ENCODE peak calls at places on chromosomes 13 and 19, in ten cellular contexts. One of them, this sample, is unnamed.

GRCh38 chr13:50412046-50412617 is 396.9 kb downstream of the KCNRG start:
- DNase-seq in activated T-cell treated with anti-CD3 and anti-CD28 coated beads, Interleukin-2, amount 50 U/mL, for 72 hours: no peak
- DNase-seq in natural killer cell treated with Interleukin-12 subunit alpha and Interleukin-12 subunit beta and Interleukin-15 and Interleukin-18, amount 100 ng/mL, for 72 hours: no peak
- DNase-seq in NCI-H1105 treated with DMSO at 0.1 percent for 48 hours: no peak
- DNase-seq in EL: peak
- DNase-seq in stimulated activated CD8-positive, alpha-beta memory T cell treated with anti-CD3 and anti-CD28 coated beads, Interleukin-4, amount 100 ng/mL, for 24 hours: no peak
- DNase-seq in immature natural killer cell: no peak
- DNase-seq in CD4-positive, alpha-beta T cell: no peak
- DNase-seq in activated naive CD8-positive, alpha-beta T cell treated with anti-CD3 and anti-CD28 coated beads, Interleukin-2, amount 50 U/mL, for 24 hours: no peak
- DNase-seq in NCI-H1436: no peak
- DNase-seq in this sample: no peak

GRCh38 chr13:20090349-20090748 is 70.5 kb downstream of the GJA3 start:
- DNase-seq in NCI-H1436: no peak
- DNase-seq in stimulated activated CD8-positive, alpha-beta memory T cell treated with anti-CD3 and anti-CD28 coated beads, Interleukin-4, amount 100 ng/mL, for 24 hours: no peak
- DNase-seq in natural killer cell treated with Interleukin-12 subunit alpha and Interleukin-12 subunit beta and Interleukin-15 and Interleukin-18, amount 100 ng/mL, for 72 hours: no peak
- DNase-seq in CD4-positive, alpha-beta T cell: no peak
- DNase-seq in NCI-H1105 treated with DMSO at 0.1 percent for 48 hours: no peak
- DNase-seq in immature natural killer cell: no peak
- DNase-seq in EL: no peak
- DNase-seq in activated naive CD8-positive, alpha-beta T cell treated with anti-CD3 and anti-CD28 coated beads, Interleukin-2, amount 50 U/mL, for 24 hours: no peak
- DNase-seq in activated T-cell treated with anti-CD3 and anti-CD28 coated beads, Interleukin-2, amount 50 U/mL, for 72 hours: no peak
- DNase-seq in this sample: no peak

GRCh38 chr13:48489003-48489402 is 43.9 kb downstream of the RCBTB2 start:
- DNase-seq in stimulated activated CD8-positive, alpha-beta memory T cell treated with anti-CD3 and anti-CD28 coated beads, Interleukin-4, amount 100 ng/mL, for 24 hours: no peak
- DNase-seq in NCI-H1105 treated with DMSO at 0.1 percent for 48 hours: no peak
- DNase-seq in CD4-positive, alpha-beta T cell: no peak
- DNase-seq in NCI-H1436: no peak
- DNase-seq in EL: no peak
- DNase-seq in natural killer cell treated with Interleukin-12 subunit alpha and Interleukin-12 subunit beta and Interleukin-15 and Interleukin-18, amount 100 ng/mL, for 72 hours: no peak
- DNase-seq in immature natural killer cell: no peak
- DNase-seq in activated naive CD8-positive, alpha-beta T cell treated with anti-CD3 and anti-CD28 coated beads, Interleukin-2, amount 50 U/mL, for 24 hours: no peak
- DNase-seq in activated T-cell treated with anti-CD3 and anti-CD28 coated beads, Interleukin-2, amount 50 U/mL, for 72 hours: no peak
- DNase-seq in this sample: no peak

GRCh38 chr19:53365899-53366493 is 491 bp downstream of the ZNF525 start:
- DNase-seq in natural killer cell treated with Interleukin-12 subunit alpha and Interleukin-12 subunit beta and Interleukin-15 and Interleukin-18, amount 100 ng/mL, for 72 hours: no peak
- DNase-seq in NCI-H1105 treated with DMSO at 0.1 percent for 48 hours: peak
- DNase-seq in EL: no peak
- DNase-seq in activated T-cell treated with anti-CD3 and anti-CD28 coated beads, Interleukin-2, amount 50 U/mL, for 72 hours: peak
- DNase-seq in immature natural killer cell: no peak
- DNase-seq in NCI-H1436: peak
- DNase-seq in stimulated activated CD8-positive, alpha-beta memory T cell treated with anti-CD3 and anti-CD28 coated beads, Interleukin-4, amount 100 ng/mL, for 24 hours: peak
- DNase-seq in CD4-positive, alpha-beta T cell: no peak
- DNase-seq in activated naive CD8-positive, alpha-beta T cell treated with anti-CD3 and anti-CD28 coated beads, Interleukin-2, amount 50 U/mL, for 24 hours: peak
- DNase-seq in this sample: peak

GRCh38 chr19:41897820-41898219 is 14.8 kb downstream of the ARHGEF1 start:
- DNase-seq in NCI-H1436: no peak
- DNase-seq in activated T-cell treated with anti-CD3 and anti-CD28 coated beads, Interleukin-2, amount 50 U/mL, for 72 hours: no peak
- DNase-seq in stimulated activated CD8-positive, alpha-beta memory T cell treated with anti-CD3 and anti-CD28 coated beads, Interleukin-4, amount 100 ng/mL, for 24 hours: no peak
- DNase-seq in immature natural killer cell: no peak
- DNase-seq in NCI-H1105 treated with DMSO at 0.1 percent for 48 hours: no peak
- DNase-seq in natural killer cell treated with Interleukin-12 subunit alpha and Interleukin-12 subunit beta and Interleukin-15 and Interleukin-18, amount 100 ng/mL, for 72 hours: no peak
- DNase-seq in CD4-positive, alpha-beta T cell: no peak
- DNase-seq in activated naive CD8-positive, alpha-beta T cell treated with anti-CD3 and anti-CD28 coated beads, Interleukin-2, amount 50 U/mL, for 24 hours: no peak
- DNase-seq in EL: no peak
- DNase-seq in this sample: no peak

GRCh38 chr19:38228491-38229439 is 4.7 kb upstream of the DPF1 start:
- DNase-seq in activated T-cell treated with anti-CD3 and anti-CD28 coated beads, Interleukin-2, amount 50 U/mL, for 72 hours: no peak
- DNase-seq in NCI-H1105 treated with DMSO at 0.1 percent for 48 hours: peak
- DNase-seq in stimulated activated CD8-positive, alpha-beta memory T cell treated with anti-CD3 and anti-CD28 coated beads, Interleukin-4, amount 100 ng/mL, for 24 hours: no peak
- DNase-seq in EL: no peak
- DNase-seq in NCI-H1436: peak
- DNase-seq in immature natural killer cell: no peak
- DNase-seq in activated naive CD8-positive, alpha-beta T cell treated with anti-CD3 and anti-CD28 coated beads, Interleukin-2, amount 50 U/mL, for 24 hours: no peak
- DNase-seq in CD4-positive, alpha-beta T cell: no peak
- DNase-seq in natural killer cell treated with Interleukin-12 subunit alpha and Interleukin-12 subunit beta and Interleukin-15 and Interleukin-18, amount 100 ng/mL, for 72 hours: no peak
- DNase-seq in this sample: no peak

GRCh38 chr13:23380534-23380933 is 53.0 kb downstream of the SACS start:
- DNase-seq in activated T-cell treated with anti-CD3 and anti-CD28 coated beads, Interleukin-2, amount 50 U/mL, for 72 hours: no peak
- DNase-seq in NCI-H1105 treated with DMSO at 0.1 percent for 48 hours: no peak
- DNase-seq in CD4-positive, alpha-beta T cell: no peak
- DNase-seq in immature natural killer cell: no peak
- DNase-seq in EL: no peak
- DNase-seq in activated naive CD8-positive, alpha-beta T cell treated with anti-CD3 and anti-CD28 coated beads, Interleukin-2, amount 50 U/mL, for 24 hours: no peak
- DNase-seq in stimulated activated CD8-positive, alpha-beta memory T cell treated with anti-CD3 and anti-CD28 coated beads, Interleukin-4, amount 100 ng/mL, for 24 hours: no peak
- DNase-seq in natural killer cell treated with Interleukin-12 subunit alpha and Interleukin-12 subunit beta and Interleukin-15 and Interleukin-18, amount 100 ng/mL, for 72 hours: no peak
- DNase-seq in NCI-H1436: no peak
- DNase-seq in this sample: no peak

GRCh38 chr13:78830508-78830907 is 171.6 kb upstream of the OBI1 start:
- DNase-seq in EL: no peak
- DNase-seq in stimulated activated CD8-positive, alpha-beta memory T cell treated with anti-CD3 and anti-CD28 coated beads, Interleukin-4, amount 100 ng/mL, for 24 hours: no peak
- DNase-seq in activated T-cell treated with anti-CD3 and anti-CD28 coated beads, Interleukin-2, amount 50 U/mL, for 72 hours: no peak
- DNase-seq in CD4-positive, alpha-beta T cell: no peak
- DNase-seq in natural killer cell treated with Interleukin-12 subunit alpha and Interleukin-12 subunit beta and Interleukin-15 and Interleukin-18, amount 100 ng/mL, for 72 hours: no peak
- DNase-seq in NCI-H1105 treated with DMSO at 0.1 percent for 48 hours: no peak
- DNase-seq in immature natural killer cell: no peak
- DNase-seq in NCI-H1436: no peak
- DNase-seq in activated naive CD8-positive, alpha-beta T cell treated with anti-CD3 and anti-CD28 coated beads, Interleukin-2, amount 50 U/mL, for 24 hours: no peak
- DNase-seq in this sample: no peak

GRCh38 chr19:45347570-45348366 is 7.2 kb downstream of the KLC3 start:
- DNase-seq in natural killer cell treated with Interleukin-12 subunit alpha and Interleukin-12 subunit beta and Interleukin-15 and Interleukin-18, amount 100 ng/mL, for 72 hours: no peak
- DNase-seq in EL: no peak
- DNase-seq in immature natural killer cell: no peak
- DNase-seq in stimulated activated CD8-positive, alpha-beta memory T cell treated with anti-CD3 and anti-CD28 coated beads, Interleukin-4, amount 100 ng/mL, for 24 hours: no peak
- DNase-seq in activated T-cell treated with anti-CD3 and anti-CD28 coated beads, Interleukin-2, amount 50 U/mL, for 72 hours: no peak
- DNase-seq in NCI-H1105 treated with DMSO at 0.1 percent for 48 hours: no peak
- DNase-seq in NCI-H1436: no peak
- DNase-seq in activated naive CD8-positive, alpha-beta T cell treated with anti-CD3 and anti-CD28 coated beads, Interleukin-2, amount 50 U/mL, for 24 hours: no peak
- DNase-seq in CD4-positive, alpha-beta T cell: no peak
- DNase-seq in this sample: no peak

GRCh38 chr13:30679483-30680330 is 55.6 kb upstream of the ALOX5AP start:
- DNase-seq in activated T-cell treated with anti-CD3 and anti-CD28 coated beads, Interleukin-2, amount 50 U/mL, for 72 hours: peak
- DNase-seq in activated naive CD8-positive, alpha-beta T cell treated with anti-CD3 and anti-CD28 coated beads, Interleukin-2, amount 50 U/mL, for 24 hours: no peak
- DNase-seq in EL: peak
- DNase-seq in immature natural killer cell: peak
- DNase-seq in CD4-positive, alpha-beta T cell: peak
- DNase-seq in NCI-H1436: no peak
- DNase-seq in NCI-H1105 treated with DMSO at 0.1 percent for 48 hours: no peak
- DNase-seq in stimulated activated CD8-positive, alpha-beta memory T cell treated with anti-CD3 and anti-CD28 coated beads, Interleukin-4, amount 100 ng/mL, for 24 hours: no peak
- DNase-seq in natural killer cell treated with Interleukin-12 subunit alpha and Interleukin-12 subunit beta and Interleukin-15 and Interleukin-18, amount 100 ng/mL, for 72 hours: no peak
- DNase-seq in this sample: no peak